ENCODE peak calls at places on chromosomes 11 and 22, in four cellular contexts. U is GM12864, K is head of caudate nucleus, J is GM03348. W is an unnamed sample.

GRCh38 chr11:122696662-122697061 is 41.1 kb downstream of the UBASH3B start:
- DNase-seq in K (no peak), J (no peak), U (no peak), W (no peak)

GRCh38 chr11:18010271-18010670 is 2.6 kb downstream of the SERGEF start:
- DNase-seq in U (no peak), J (no peak), K (no peak), W (no peak)

GRCh38 chr11:82927264-82927880 is 25.8 kb downstream of the DDIAS start:
- DNase-seq in K (no peak), J (peak), U (peak), W (peak)

GRCh38 chr11:132913295-132913694 is 619.0 kb downstream of the OPCML start:
- DNase-seq in K (no peak), J (no peak), U (no peak), W (no peak)

GRCh38 chr11:119727523-119728081 is 1.4 kb downstream of the NECTIN1 start:
- DNase-seq in U (no peak), J (peak), K (peak), W (no peak)

GRCh38 chr11:134737563-134738510 is 325.8 kb upstream of the B3GAT1 start:
- DNase-seq in J (no peak), K (no peak), U (no peak), W (no peak)

GRCh38 chr11:100403817-100404216 is 283.3 kb upstream of the ARHGAP42 start:
- DNase-seq in U (no peak), J (no peak), K (no peak), W (no peak)

GRCh38 chr11:125378596-125378995 is 117.5 kb downstream of the FEZ1 start:
- DNase-seq in J (no peak), U (no peak), K (no peak), W (no peak)

GRCh38 chr11:42170601-42171000 is 711.1 kb upstream of the LRRC4C start:
- DNase-seq in U (no peak), K (no peak), J (peak), W (no peak)

GRCh38 chr11:71408826-71409225 is 39.4 kb downstream of the DHCR7 start:
- DNase-seq in K (no peak), J (no peak), U (no peak), W (no peak)

GRCh38 chr11:60971520-60971919 is at the start of gene CD6:
- DNase-seq in J (no peak), U (no peak), K (no peak), W (no peak)

GRCh38 chr11:12430912-12431311 is 53.5 kb downstream of the PARVA start:
- DNase-seq in U (no peak), J (peak), K (no peak), W (peak)

GRCh38 chr11:46673713-46674462 is 26.5 kb downstream of the ARHGAP1 start:
- DNase-seq in J (no peak), K (no peak), U (no peak), W (peak)

GRCh38 chr22:46000081-46001027 is 23.4 kb upstream of the WNT7B start:
- DNase-seq in J (no peak), U (no peak), K (no peak), W (no peak)

GRCh38 chr22:27377501-27377900 is 424.1 kb downstream of the MN1 start:
- DNase-seq in U (no peak), J (no peak), K (no peak), W (no peak)

GRCh38 chr11:117222991-117223740 is 8.7 kb downstream of the PCSK7 start:
- DNase-seq in U (no peak), K (no peak), J (no peak), W (no peak)

GRCh38 chr11:57324154-57324885 is 432 bp downstream of the TNKS1BP1 start:
- DNase-seq in K (no peak), U (no peak), J (peak), W (peak)

GRCh38 chr11:86741489-86742435 is 58.6 kb upstream of the PRSS23 start:
- DNase-seq in K (no peak), U (no peak), J (peak), W (no peak)

GRCh38 chr22:22818861-22819855 is 68.5 kb upstream of the IGLL5 start:
- DNase-seq in J (no peak), K (no peak), U (peak), W (no peak)

GRCh38 chr11:16794047-16794818 is 55.8 kb downstream of the C11orf58 start:
- DNase-seq in J (no peak), U (no peak), K (no peak), W (no peak)

GRCh38 chr22:50731811-50732624 is 6.0 kb upstream of the ACR start:
- DNase-seq in U (no peak), K (peak), J (peak), W (peak)

GRCh38 chr11:12214751-12215150 is 104.4 kb downstream of the MICAL2 start:
- DNase-seq in K (no peak), U (no peak), J (peak), W (no peak)

GRCh38 chr11:67563354-67564114 is 20.1 kb upstream of the GSTP1 start:
- DNase-seq in U (no peak), J (peak), K (no peak), W (peak)

W was measured in myocyte.